ENCODE peak calls at places on chromosomes 6 and 20, in five cellular contexts. U, K, J, A and C are unnamed samples.
A peak's percentile ranks its signal among the peaks of the same experiment; 100 is the strongest.

GRCh38 chr20:56431451-56431850 is 19.4 kb downstream of the CASS4 start:
- DNase-seq in U (no peak), K (no peak), J (no peak), A (no peak), C (no peak)

GRCh38 chr6:14550817-14551216 is 433.2 kb downstream of the CD83 start:
- DNase-seq in U (no peak), K (no peak), J (peak; percentile 27), A (no peak), C (peak; percentile 91)

GRCh38 chr6:82704048-82704447 is 340.4 kb downstream of the TPBG start:
- DNase-seq in U (no peak), K (no peak), J (no peak), A (no peak), C (no peak)

GRCh38 chr6:33633084-33633461 is 12.0 kb downstream of the ITPR3 start:
- DNase-seq in U (no peak), K (no peak), J (no peak), A (no peak), C (no peak)

GRCh38 chr20:2745936-2746635 is 53.5 kb downstream of the EBF4 start:
- DNase-seq in U (no peak), K (no peak), J (no peak), A (no peak), C (no peak)

GRCh38 chr6:26155066-26155925 is 68.1 kb downstream of the HFE start:
- DNase-seq in U (no peak), K (no peak), J (peak; percentile 58), A (no peak), C (no peak)

GRCh38 chr6:155117266-155117665 is 122.2 kb downstream of the TIAM2 start:
- DNase-seq in U (no peak), K (no peak), J (no peak), A (no peak), C (no peak)

GRCh38 chr6:44101832-44102231 is 25.4 kb downstream of the MRPL14 start:
- DNase-seq in U (no peak), K (no peak), J (no peak), A (no peak), C (no peak)

GRCh38 chr20:8389381-8390368 is 257.6 kb downstream of the PLCB1 start:
- DNase-seq in U (no peak), K (no peak), J (peak; percentile 44), A (no peak), C (no peak)

GRCh38 chr6:38155144-38155543 is 335.6 kb downstream of the ZFAND3 start:
- DNase-seq in U (no peak), K (no peak), J (no peak), A (no peak), C (no peak)

GRCh38 chr20:3461191-3461874 is 9.5 kb upstream of the ATRN start:
- DNase-seq in U (no peak), K (no peak), J (peak; percentile 63), A (no peak), C (no peak)

GRCh38 chr20:59835448-59836395 is 97.7 kb downstream of the SYCP2 start:
- DNase-seq in U (no peak), K (peak; percentile 24), J (peak; percentile 78), A (no peak), C (no peak)

GRCh38 chr20:34242879-34243278 is 1.7 kb downstream of the ASIP start:
- DNase-seq in U (no peak), K (no peak), J (no peak), A (no peak), C (no peak)

GRCh38 chr20:57272883-57273282 is 6.4 kb upstream of the BMP7 start:
- DNase-seq in U (no peak), K (no peak), J (no peak), A (no peak), C (no peak)

GRCh38 chr6:155850408-155850841 is 394.8 kb upstream of the NOX3 start:
- DNase-seq in U (no peak), K (no peak), J (no peak), A (no peak), C (no peak)

GRCh38 chr6:126773122-126773805 is 345.2 kb upstream of the RSPO3 start:
- DNase-seq in U (no peak), K (no peak), J (no peak), A (no peak), C (no peak)

GRCh38 chr6:143097224-143097795 is 36.6 kb downstream of the AIG1 start:
- DNase-seq in U (no peak), K (no peak), J (no peak), A (no peak), C (no peak)

GRCh38 chr6:36386495-36387439 is 702 bp downstream of the ETV7 start:
- DNase-seq in U (no peak), K (no peak), J (peak; percentile 22), A (no peak), C (no peak)

GRCh38 chr20:37308098-37309050 is 18.9 kb downstream of the MANBAL start:
- DNase-seq in U (no peak), K (no peak), J (no peak), A (no peak), C (no peak)

GRCh38 chr6:105459049-105459448 is 56.2 kb upstream of the PREP start:
- DNase-seq in U (no peak), K (no peak), J (no peak), A (no peak), C (no peak)

GRCh38 chr6:107330190-107330589 is 129.2 kb downstream of the PDSS2 start:
- DNase-seq in U (no peak), K (no peak), J (no peak), A (no peak), C (no peak)

GRCh38 chr20:45300961-45301360 is 5.7 kb upstream of the RBPJL start:
- DNase-seq in U (no peak), K (no peak), J (no peak), A (no peak), C (no peak)

GRCh38 chr6:170026272-170027110 is 264.4 kb downstream of the DLL1 start:
- DNase-seq in U (no peak), K (peak; percentile 85), J (peak; percentile 76), A (no peak), C (no peak)

GRCh38 chr6:46734867-46735719 is at the start of gene PLA2G7:
- DNase-seq in U (peak; percentile 5), K (no peak), J (no peak), A (no peak), C (no peak)